ENCODE peak calls at places on chromosomes 11 and 22, in five cellular contexts. D, O, Y, R and Q are unnamed samples. For H3K9me3, the result is how much of the 10 kb centered on the place peaks cover.

GRCh38 chr11:62124186-62125113 is 639 bp downstream of the INCENP start:
- DNase-seq in D (peak), O (no peak), Y (peak), R (no peak), Q (no peak)

GRCh38 chr22:30241576-30242371 is 4.8 kb downstream of the LIF start:
- DNase-seq in D (peak), O (no peak), Y (no peak), R (no peak), Q (no peak)

GRCh38 chr22:44396727-44397722 is 84.3 kb upstream of the SHISAL1 start:
- DNase-seq in D (no peak), O (no peak), Y (no peak), R (peak), Q (peak)

GRCh38 chr11:128692750-128693578 is 908 bp upstream of the FLI1 start:
- DNase-seq in D (no peak), O (no peak), Y (peak), R (peak), Q (peak)

GRCh38 chr11:75867778-75868374 is 52.9 kb downstream of the UVRAG start:
- DNase-seq in D (peak), O (peak), Y (peak), R (no peak), Q (no peak)

GRCh38 chr22:30304495-30305244 is 15.4 kb upstream of the CASTOR1 start:
- DNase-seq in D (no peak), O (no peak), Y (no peak), R (no peak), Q (no peak)

GRCh38 chr11:119933164-119933563 is 204.2 kb upstream of the NECTIN1 start:
- DNase-seq in D (no peak), O (no peak), Y (no peak), R (no peak), Q (no peak)

GRCh38 chr11:100777736-100778135 is 90.6 kb downstream of the ARHGAP42 start:
- DNase-seq in D (no peak), O (no peak), Y (no peak), R (no peak), Q (no peak)

GRCh38 chr11:79243412-79244174 is 197.2 kb downstream of the TENM4 start:
- DNase-seq in D (no peak), O (no peak), Y (no peak), R (no peak), Q (no peak)

GRCh38 chr11:2834893-2835767 is 50.4 kb downstream of the CDKN1C start:
- DNase-seq in D (peak), O (no peak), Y (peak), R (no peak), Q (no peak)

GRCh38 chr11:30741039-30741550 is 154.9 kb upstream of the MPPED2 start:
- DNase-seq in D (peak), O (no peak), Y (peak), R (no peak), Q (no peak)

GRCh38 chr11:61745796-61746653 is 6.4 kb upstream of the MYRF start:
- DNase-seq in D (no peak), O (no peak), Y (no peak), R (no peak), Q (no peak)

DNA sequence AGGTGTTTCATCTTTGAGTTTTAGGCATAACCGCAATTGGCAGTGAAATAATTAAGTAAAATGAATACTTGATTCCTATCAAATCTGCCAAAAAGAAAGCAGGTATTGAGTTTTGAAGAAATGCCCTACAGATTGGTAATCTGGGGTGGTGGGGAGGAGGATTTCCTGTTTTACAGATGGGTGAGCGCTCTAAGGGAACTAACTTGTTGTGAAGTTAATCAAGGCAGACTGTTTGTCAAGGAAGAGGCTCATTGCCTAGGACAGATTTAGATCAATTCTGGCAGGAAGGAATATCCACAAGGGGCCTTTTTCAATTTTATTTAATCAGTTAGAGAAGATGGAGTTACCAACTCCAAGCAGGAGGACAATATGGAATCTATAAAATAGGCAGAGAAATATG is 271.5 kb upstream of the CCDC90B start:
- DNase-seq in D (no peak), O (no peak), Y (no peak), R (no peak), Q (no peak)
- H3K9me3 ChIP-seq in D (under half), O (under half), Y (under half), R (under half), Q (under half)

GRCh38 chr11:102047305-102047924 is at the start of gene CFAP300:
- DNase-seq in D (peak), O (peak), Y (peak), R (peak), Q (peak)

GRCh38 chr11:102046841-102047240 is 396 bp upstream of the CFAP300 start:
- DNase-seq in D (peak), O (no peak), Y (peak), R (no peak), Q (no peak)

GRCh38 chr11:102050927-102051575 is 3.8 kb downstream of the CFAP300 start:
- DNase-seq in D (no peak), O (no peak), Y (peak), R (no peak), Q (no peak)
- H4K91ac ChIP-seq in D (no peak), O (no peak), Y (no peak), R (no peak), Q (no peak)

DNA sequence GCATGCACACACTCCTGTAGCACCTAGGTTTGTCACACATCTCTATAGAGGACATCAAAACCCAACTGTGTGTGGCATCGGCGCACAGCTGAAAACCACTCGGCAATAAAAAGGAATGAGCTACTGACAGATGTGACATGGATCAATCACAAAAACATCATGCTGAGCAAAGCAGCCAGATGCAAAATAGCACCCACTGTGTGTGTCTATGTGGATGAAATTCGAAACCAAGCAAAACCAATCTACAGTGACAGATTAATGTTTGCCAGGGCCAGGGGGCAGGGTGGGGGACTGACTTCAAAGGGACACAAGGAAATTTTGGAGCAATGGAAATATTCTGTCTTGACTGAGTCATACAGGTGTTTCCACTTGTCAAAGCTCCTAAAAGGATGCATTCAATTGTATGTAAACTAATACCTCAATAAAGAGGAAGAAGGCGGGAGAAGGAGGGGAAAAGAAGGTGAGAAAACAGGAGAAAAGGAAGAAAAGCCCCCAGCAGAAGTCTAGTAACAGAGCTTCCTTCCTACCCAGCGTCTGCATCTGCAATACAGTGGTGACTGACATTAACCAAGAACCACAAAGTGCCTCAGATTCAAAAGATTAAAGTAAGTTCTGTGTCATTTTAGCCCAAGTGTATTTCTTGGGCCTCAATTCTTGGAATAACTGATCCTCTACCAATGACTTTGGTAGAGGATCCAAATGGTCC is 49.8 kb downstream of the PACSIN2 start:
- DNase-seq in D (peak), O (no peak), Y (peak), R (no peak), Q (peak)
- H2AFZ ChIP-seq in D (no peak), O (no peak), Y (no peak), R (no peak), Q (no peak)

GRCh38 chr22:47285981-47286380 is 523.5 kb downstream of the TBC1D22A start:
- DNase-seq in D (no peak), O (no peak), Y (no peak), R (no peak), Q (no peak)

GRCh38 chr22:47282851-47283250 is 520.4 kb downstream of the TBC1D22A start:
- DNase-seq in D (no peak), O (no peak), Y (no peak), R (no peak), Q (no peak)

GRCh38 chr22:47284822-47285221 is 522.4 kb downstream of the TBC1D22A start:
- DNase-seq in D (no peak), O (no peak), Y (no peak), R (no peak), Q (no peak)

GRCh38 chr22:47283616-47284270 is 521.3 kb downstream of the TBC1D22A start:
- DNase-seq in D (no peak), O (no peak), Y (no peak), R (no peak), Q (no peak)

DNA sequence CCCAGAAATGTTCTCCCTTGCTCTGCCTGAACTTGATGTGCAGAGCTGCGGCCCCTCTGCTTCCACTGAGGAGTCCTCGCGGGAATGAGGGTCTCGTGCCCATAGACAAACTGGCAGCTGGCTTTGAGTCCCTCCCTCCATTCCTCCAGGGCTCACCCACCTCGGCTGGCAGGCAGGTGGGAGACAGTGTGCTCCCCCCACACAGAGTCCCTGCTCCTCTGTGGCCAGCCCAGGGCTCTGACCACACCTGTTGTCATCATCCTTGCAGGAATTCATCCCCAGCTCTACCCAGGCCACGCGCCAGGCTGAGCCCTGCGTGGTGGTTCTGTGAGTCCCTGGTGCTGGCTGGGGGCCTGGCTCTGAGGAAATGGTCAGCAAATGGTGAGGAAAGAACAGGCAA is 521.9 kb downstream of the TBC1D22A start:
- DNase-seq in D (no peak), O (no peak), Y (no peak), R (no peak), Q (no peak)
- H3K9me3 ChIP-seq in D (under half), O (under half), Y (under half), R (half or more), Q (half or more)

GRCh38 chr11:66371627-66372415 is at the start of gene SLC29A2:
- DNase-seq in D (no peak), O (peak), Y (peak), R (peak), Q (peak)
- H4K91ac ChIP-seq in D (no peak), O (no peak), Y (no peak), R (peak), Q (no peak)